ENCODE peak calls at places on chromosomes 11 and 22, in eight cellular contexts. One of them, this sample, is unnamed.

GRCh38 chr11:65918211-65919150 is at the start of gene C11orf68:
- DNase-seq in foreskin fibroblast: no peak
- DNase-seq in AG10803: no peak
- DNase-seq in neural progenitor cell: no peak
- DNase-seq in A549: no peak
- DNase-seq in right lobe of liver: no peak
- DNase-seq in lower leg skin: no peak
- DNase-seq in left ventricle myocardium inferior: no peak
- DNase-seq in this sample: no peak

GRCh38 chr11:20193307-20193706 is 33.0 kb upstream of the DBX1 start:
- DNase-seq in lower leg skin: no peak
- DNase-seq in right lobe of liver: no peak
- DNase-seq in A549: no peak
- DNase-seq in left ventricle myocardium inferior: no peak
- DNase-seq in foreskin fibroblast: no peak
- DNase-seq in AG10803: no peak
- DNase-seq in neural progenitor cell: no peak
- DNase-seq in this sample: no peak

GRCh38 chr11:66131937-66132632 is 62.0 kb downstream of the PACS1 start:
- DNase-seq in foreskin fibroblast: no peak
- DNase-seq in neural progenitor cell: no peak
- DNase-seq in right lobe of liver: no peak
- DNase-seq in AG10803: no peak
- DNase-seq in lower leg skin: no peak
- DNase-seq in A549: no peak
- DNase-seq in left ventricle myocardium inferior: no peak
- DNase-seq in this sample: no peak

GRCh38 chr22:38756631-38757463 is 1.0 kb upstream of the SUN2 start:
- DNase-seq in right lobe of liver: no peak
- DNase-seq in foreskin fibroblast: no peak
- DNase-seq in lower leg skin: no peak
- DNase-seq in A549: no peak
- DNase-seq in left ventricle myocardium inferior: no peak
- DNase-seq in neural progenitor cell: no peak
- DNase-seq in AG10803: no peak
- DNase-seq in this sample: no peak

GRCh38 chr11:80309301-80309700 is 868.5 kb upstream of the TENM4 start:
- DNase-seq in left ventricle myocardium inferior: no peak
- DNase-seq in foreskin fibroblast: no peak
- DNase-seq in right lobe of liver: no peak
- DNase-seq in AG10803: no peak
- DNase-seq in neural progenitor cell: no peak
- DNase-seq in lower leg skin: no peak
- DNase-seq in A549: no peak
- DNase-seq in this sample: no peak

GRCh38 chr22:29032584-29032983 is 29.0 kb downstream of the C22orf31 start:
- DNase-seq in right lobe of liver: peak
- DNase-seq in A549: no peak
- DNase-seq in left ventricle myocardium inferior: no peak
- DNase-seq in lower leg skin: no peak
- DNase-seq in AG10803: no peak
- DNase-seq in foreskin fibroblast: peak
- DNase-seq in neural progenitor cell: no peak
- DNase-seq in this sample: no peak

GRCh38 chr11:27414644-27415043 is 51.6 kb upstream of the CCDC34 start:
- DNase-seq in foreskin fibroblast: no peak
- DNase-seq in A549: no peak
- DNase-seq in right lobe of liver: no peak
- DNase-seq in neural progenitor cell: no peak
- DNase-seq in AG10803: no peak
- DNase-seq in left ventricle myocardium inferior: no peak
- DNase-seq in lower leg skin: no peak
- DNase-seq in this sample: no peak

GRCh38 chr11:60756307-60757032 is at the start of gene MS4A15:
- DNase-seq in foreskin fibroblast: no peak
- DNase-seq in neural progenitor cell: peak
- DNase-seq in left ventricle myocardium inferior: no peak
- DNase-seq in A549: peak
- DNase-seq in lower leg skin: no peak
- DNase-seq in AG10803: peak
- DNase-seq in right lobe of liver: no peak
- DNase-seq in this sample: no peak

GRCh38 chr22:49364398-49364797 is 463.3 kb downstream of the BRD1 start:
- DNase-seq in left ventricle myocardium inferior: no peak
- DNase-seq in A549: no peak
- DNase-seq in lower leg skin: no peak
- DNase-seq in AG10803: no peak
- DNase-seq in neural progenitor cell: no peak
- DNase-seq in right lobe of liver: no peak
- DNase-seq in foreskin fibroblast: no peak
- DNase-seq in this sample: no peak

GRCh38 chr22:35258144-35258988 is 1.1 kb downstream of the HMGXB4 start:
- DNase-seq in AG10803: peak
- DNase-seq in neural progenitor cell: peak
- DNase-seq in lower leg skin: no peak
- DNase-seq in A549: peak
- DNase-seq in right lobe of liver: no peak
- DNase-seq in left ventricle myocardium inferior: no peak
- DNase-seq in foreskin fibroblast: peak
- DNase-seq in this sample: no peak

GRCh38 chr11:71114124-71114851 is 138.1 kb downstream of the SHANK2 start:
- DNase-seq in AG10803: no peak
- DNase-seq in neural progenitor cell: no peak
- DNase-seq in lower leg skin: no peak
- DNase-seq in left ventricle myocardium inferior: no peak
- DNase-seq in right lobe of liver: no peak
- DNase-seq in foreskin fibroblast: no peak
- DNase-seq in A549: no peak
- DNase-seq in this sample: no peak

GRCh38 chr11:35330924-35331323 is 88.4 kb downstream of the SLC1A2 start:
- DNase-seq in AG10803: no peak
- DNase-seq in left ventricle myocardium inferior: no peak
- DNase-seq in right lobe of liver: no peak
- DNase-seq in foreskin fibroblast: no peak
- DNase-seq in A549: no peak
- DNase-seq in neural progenitor cell: no peak
- DNase-seq in lower leg skin: no peak
- DNase-seq in this sample: no peak

GRCh38 chr22:47124946-47125345 is 362.5 kb downstream of the TBC1D22A start:
- DNase-seq in AG10803: no peak
- DNase-seq in right lobe of liver: peak
- DNase-seq in A549: no peak
- DNase-seq in neural progenitor cell: no peak
- DNase-seq in foreskin fibroblast: no peak
- DNase-seq in lower leg skin: no peak
- DNase-seq in left ventricle myocardium inferior: no peak
- DNase-seq in this sample: no peak

GRCh38 chr11:76626921-76627391 is 43.6 kb downstream of the LRRC32 start:
- DNase-seq in neural progenitor cell: no peak
- DNase-seq in A549: no peak
- DNase-seq in foreskin fibroblast: no peak
- DNase-seq in left ventricle myocardium inferior: no peak
- DNase-seq in right lobe of liver: no peak
- DNase-seq in lower leg skin: no peak
- DNase-seq in AG10803: peak
- DNase-seq in this sample: no peak

GRCh38 chr22:25833091-25833490 is 91.1 kb downstream of the MYO18B start:
- DNase-seq in AG10803: no peak
- DNase-seq in lower leg skin: no peak
- DNase-seq in left ventricle myocardium inferior: peak
- DNase-seq in neural progenitor cell: no peak
- DNase-seq in A549: no peak
- DNase-seq in right lobe of liver: no peak
- DNase-seq in foreskin fibroblast: no peak
- DNase-seq in this sample: no peak

GRCh38 chr22:29661355-29661754 is 57.9 kb downstream of the NF2 start:
- DNase-seq in lower leg skin: peak
- DNase-seq in left ventricle myocardium inferior: no peak
- DNase-seq in foreskin fibroblast: peak
- DNase-seq in A549: no peak
- DNase-seq in neural progenitor cell: no peak
- DNase-seq in right lobe of liver: no peak
- DNase-seq in AG10803: peak
- DNase-seq in this sample: no peak

GRCh38 chr11:24755260-24755839 is 258.5 kb downstream of the LUZP2 start:
- DNase-seq in foreskin fibroblast: no peak
- DNase-seq in AG10803: no peak
- DNase-seq in lower leg skin: no peak
- DNase-seq in neural progenitor cell: no peak
- DNase-seq in right lobe of liver: no peak
- DNase-seq in A549: no peak
- DNase-seq in left ventricle myocardium inferior: no peak
- DNase-seq in this sample: no peak

GRCh38 chr11:110883266-110883665 is 171.0 kb upstream of the ARHGAP20 start:
- DNase-seq in lower leg skin: peak
- DNase-seq in foreskin fibroblast: peak
- DNase-seq in AG10803: peak
- DNase-seq in neural progenitor cell: peak
- DNase-seq in left ventricle myocardium inferior: no peak
- DNase-seq in right lobe of liver: no peak
- DNase-seq in A549: no peak
- DNase-seq in this sample: no peak

GRCh38 chr11:13210424-13210823 is 67.2 kb upstream of the BMAL1 start:
- DNase-seq in neural progenitor cell: peak
- DNase-seq in A549: peak
- DNase-seq in right lobe of liver: peak
- DNase-seq in foreskin fibroblast: peak
- DNase-seq in left ventricle myocardium inferior: peak
- DNase-seq in AG10803: peak
- DNase-seq in lower leg skin: peak
- DNase-seq in this sample: no peak

GRCh38 chr22:33706100-33706499 is 214.2 kb downstream of the LARGE1 start:
- DNase-seq in A549: no peak
- DNase-seq in right lobe of liver: no peak
- DNase-seq in neural progenitor cell: peak
- DNase-seq in AG10803: no peak
- DNase-seq in foreskin fibroblast: no peak
- DNase-seq in left ventricle myocardium inferior: no peak
- DNase-seq in lower leg skin: no peak
- DNase-seq in this sample: no peak

GRCh38 chr11:12276356-12276755 is 101.0 kb upstream of the PARVA start:
- DNase-seq in lower leg skin: no peak
- DNase-seq in neural progenitor cell: no peak
- DNase-seq in left ventricle myocardium inferior: no peak
- DNase-seq in foreskin fibroblast: no peak
- DNase-seq in right lobe of liver: no peak
- DNase-seq in AG10803: no peak
- DNase-seq in A549: no peak
- DNase-seq in this sample: no peak

GRCh38 chr22:19880786-19881569 is 26.3 kb upstream of the GNB1L start:
- DNase-seq in AG10803: peak
- DNase-seq in A549: peak
- DNase-seq in left ventricle myocardium inferior: peak
- DNase-seq in foreskin fibroblast: peak
- DNase-seq in right lobe of liver: no peak
- DNase-seq in lower leg skin: no peak
- DNase-seq in neural progenitor cell: peak
- DNase-seq in this sample: no peak

GRCh38 chr11:86186420-86186819 is 58.1 kb upstream of the EED start:
- DNase-seq in A549: no peak
- DNase-seq in lower leg skin: no peak
- DNase-seq in foreskin fibroblast: no peak
- DNase-seq in right lobe of liver: no peak
- DNase-seq in neural progenitor cell: no peak
- DNase-seq in AG10803: peak
- DNase-seq in left ventricle myocardium inferior: no peak
- DNase-seq in this sample: no peak

This sample was measured in thoracic aorta.